ENCODE peak calls at places on chromosomes 12 and 14, in five cellular contexts. H, S, L, J and Y are unnamed samples.

GRCh38 chr12:9590441-9590840 is 17.3 kb downstream of the KLRB1 start:
- DNase-seq in J (no peak), H (no peak), L (no peak), S (no peak), Y (no peak)

GRCh38 chr14:60721331-60722162 is 2.6 kb downstream of the SIX4 start:
- DNase-seq in L (no peak), S (peak; percentile 68), H (peak; percentile 37), J (peak; percentile 61), Y (peak; percentile 84)

GRCh38 chr14:77036484-77037337 is 8.2 kb upstream of the IRF2BPL start:
- DNase-seq in S (no peak), H (no peak), J (no peak), L (no peak), Y (no peak)

GRCh38 chr12:64824500-64825142 is at the start of gene TBC1D30:
- DNase-seq in L (no peak), J (peak; percentile 42), S (no peak), H (no peak), Y (peak; percentile 2)

GRCh38 chr12:29673346-29673745 is 110.4 kb downstream of the TMTC1 start:
- DNase-seq in H (no peak), J (no peak), L (no peak), S (peak; percentile 44), Y (peak; percentile 71)

GRCh38 chr12:105018001-105018400 is 31.9 kb downstream of the NOPCHAP1 start:
- DNase-seq in J (no peak), H (no peak), S (peak; percentile 21), L (no peak), Y (peak; percentile 2)

GRCh38 chr12:65015850-65016249 is 105.3 kb downstream of the WIF1 start:
- DNase-seq in J (no peak), S (no peak), L (no peak), H (no peak), Y (no peak)

GRCh38 chr14:55767291-55767690 is 187.3 kb downstream of the KTN1 start:
- DNase-seq in J (no peak), L (no peak), H (no peak), S (no peak), Y (no peak)

GRCh38 chr12:8445731-8446130 is 10.0 kb upstream of the CLEC6A start:
- DNase-seq in H (no peak), J (no peak), S (no peak), L (no peak), Y (no peak)

GRCh38 chr12:130161261-130162231 is 718 bp upstream of the FZD10 start:
- DNase-seq in J (no peak), L (peak; percentile 27), H (peak; percentile 20), S (peak; percentile 5), Y (no peak)

GRCh38 chr12:124928095-124928911 is 13.9 kb upstream of the UBC start:
- DNase-seq in S (peak; percentile 95), J (no peak), L (peak; percentile 75), H (peak; percentile 63), Y (peak; percentile 91)

GRCh38 chr12:52645982-52646381 is 6.0 kb downstream of the KRT2 start:
- DNase-seq in H (no peak), J (peak; percentile 32), L (no peak), S (no peak), Y (no peak)

GRCh38 chr12:124938606-124939427 is 24.4 kb upstream of the UBC start:
- DNase-seq in H (peak; percentile 59), J (no peak), L (peak; percentile 57), S (peak; percentile 91), Y (peak; percentile 88)

GRCh38 chr14:51368721-51369163 is 128.7 kb downstream of the TMX1 start:
- DNase-seq in J (no peak), S (peak; percentile 95), L (no peak), H (no peak), Y (peak; percentile 89)

GRCh38 chr14:39318574-39318973 is 84.9 kb downstream of the MIA2 start:
- DNase-seq in J (no peak), H (no peak), S (peak; percentile 23), L (no peak), Y (peak; percentile 23)

GRCh38 chr14:100484531-100485267 is 102.5 kb downstream of the BEGAIN start:
- DNase-seq in S (no peak), J (no peak), H (no peak), L (no peak), Y (no peak)

GRCh38 chr12:104499207-104499606 is 42.5 kb downstream of the CHST11 start:
- DNase-seq in J (no peak), H (no peak), L (no peak), S (no peak), Y (no peak)

GRCh38 chr14:98888281-98888680 is 383.7 kb downstream of the BCL11B start:
- DNase-seq in L (no peak), H (no peak), J (no peak), S (no peak), Y (no peak)

GRCh38 chr14:58899317-58899713 is 261.6 kb downstream of the DACT1 start:
- DNase-seq in L (no peak), J (no peak), S (peak; percentile 85), H (no peak), Y (peak; percentile 92)

GRCh38 chr12:94126067-94126466 is 22.3 kb upstream of the PLXNC1 start:
- DNase-seq in S (no peak), J (no peak), L (no peak), H (no peak), Y (no peak)

GRCh38 chr14:102659797-102660196 is 67.3 kb downstream of the RCOR1 start:
- DNase-seq in J (peak; percentile 43), L (no peak), S (peak; percentile 76), H (no peak), Y (peak; percentile 75)

GRCh38 chr12:76409074-76409473 is 60.9 kb upstream of the BBS10 start:
- DNase-seq in L (no peak), S (no peak), J (no peak), H (no peak), Y (no peak)

GRCh38 chr14:89015016-89015415 is 190.6 kb downstream of the TTC8 start:
- DNase-seq in J (no peak), H (no peak), L (no peak), S (peak; percentile 37), Y (no peak)

GRCh38 chr12:108861878-108862587 is 4.7 kb upstream of the SSH1 start:
- DNase-seq in L (peak; percentile 38), S (no peak), H (no peak), J (peak; percentile 90), Y (no peak)

GRCh38 chr14:22866874-22867273 is 4.7 kb upstream of the LRP10 start:
- DNase-seq in J (no peak), H (no peak), S (no peak), L (no peak), Y (no peak)

GRCh38 chr14:57712101-57712500 is 153.8 kb downstream of the SLC35F4 start:
- DNase-seq in H (no peak), L (no peak), S (peak; percentile 20), J (no peak), Y (no peak)

GRCh38 chr12:46915082-46915481 is 89.3 kb upstream of the SLC38A4 start:
- DNase-seq in J (no peak), S (peak; percentile 96), L (peak; percentile 20), H (no peak), Y (peak; percentile 90)

GRCh38 chr14:95452176-95452889 is 64.1 kb downstream of the SYNE3 start:
- DNase-seq in S (no peak), L (no peak), J (peak; percentile 40), H (no peak), Y (no peak)

GRCh38 chr14:65849558-65849957 is 437.0 kb downstream of the FUT8 start:
- DNase-seq in J (peak; percentile 9), L (no peak), S (no peak), H (no peak), Y (no peak)

DNA sequence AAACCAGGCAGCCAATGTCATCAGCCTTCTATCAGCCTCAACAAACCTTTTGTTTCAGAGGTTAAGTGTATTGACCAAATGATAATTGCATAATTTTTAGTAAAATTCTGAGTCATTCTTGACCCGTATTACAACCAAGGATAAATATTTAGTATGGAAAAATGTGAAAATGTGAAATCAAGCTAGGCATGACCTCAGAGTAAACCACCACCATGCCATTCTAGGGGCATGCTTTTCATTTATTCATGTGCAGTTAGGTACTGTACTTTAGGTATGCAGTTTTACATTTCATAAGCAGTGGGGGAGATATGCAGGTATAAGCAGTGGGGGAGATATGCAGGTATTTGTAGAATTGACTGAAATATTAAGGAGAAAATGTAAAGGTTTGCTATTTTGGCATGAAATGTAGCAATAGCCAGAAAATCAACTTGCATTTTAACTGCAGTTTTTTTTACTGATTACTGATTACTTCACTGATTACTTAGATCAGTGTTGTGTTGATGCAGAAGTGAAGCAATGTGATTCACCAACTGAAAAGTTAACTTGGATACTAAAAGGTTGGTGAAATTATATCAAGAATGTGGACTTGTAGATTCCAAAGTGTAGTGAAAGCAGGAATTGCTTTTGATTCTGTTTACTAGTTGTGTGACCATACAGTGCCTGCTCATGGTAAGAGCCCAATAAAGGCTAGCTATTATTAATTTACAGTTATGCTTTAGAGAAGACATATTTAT is 184.2 kb downstream of the ESR2 start:
- DNase-seq in L (no peak), H (no peak), S (peak; percentile 23), J (peak; percentile 2), Y (peak; percentile 49)
- TF ChIP-seq CTCF in L (no peak), H (no peak), S (no peak), J (no peak), Y (no peak)

GRCh38 chr14:92348154-92348553 is 25.2 kb downstream of the SLC24A4 start:
- DNase-seq in S (no peak), H (no peak), L (no peak), J (no peak), Y (no peak)

GRCh38 chr14:92353447-92353846 is 30.5 kb downstream of the SLC24A4 start:
- DNase-seq in H (no peak), L (no peak), S (peak; percentile 5), J (no peak), Y (no peak)

GRCh38 chr14:92356677-92357076 is 33.7 kb downstream of the SLC24A4 start:
- DNase-seq in S (no peak), J (no peak), H (no peak), L (no peak), Y (no peak)

GRCh38 chr14:92351750-92352149 is 28.8 kb downstream of the SLC24A4 start:
- DNase-seq in H (no peak), S (no peak), L (no peak), J (no peak), Y (no peak)

GRCh38 chr14:92352158-92352985 is 29.4 kb downstream of the SLC24A4 start:
- DNase-seq in L (no peak), J (peak; percentile 70), S (peak; percentile 46), H (no peak), Y (no peak)
- TF ChIP-seq CTCF in L (no peak), J (peak; percentile 73), S (peak; percentile 46), H (no peak), Y (peak; percentile 27)

DNA sequence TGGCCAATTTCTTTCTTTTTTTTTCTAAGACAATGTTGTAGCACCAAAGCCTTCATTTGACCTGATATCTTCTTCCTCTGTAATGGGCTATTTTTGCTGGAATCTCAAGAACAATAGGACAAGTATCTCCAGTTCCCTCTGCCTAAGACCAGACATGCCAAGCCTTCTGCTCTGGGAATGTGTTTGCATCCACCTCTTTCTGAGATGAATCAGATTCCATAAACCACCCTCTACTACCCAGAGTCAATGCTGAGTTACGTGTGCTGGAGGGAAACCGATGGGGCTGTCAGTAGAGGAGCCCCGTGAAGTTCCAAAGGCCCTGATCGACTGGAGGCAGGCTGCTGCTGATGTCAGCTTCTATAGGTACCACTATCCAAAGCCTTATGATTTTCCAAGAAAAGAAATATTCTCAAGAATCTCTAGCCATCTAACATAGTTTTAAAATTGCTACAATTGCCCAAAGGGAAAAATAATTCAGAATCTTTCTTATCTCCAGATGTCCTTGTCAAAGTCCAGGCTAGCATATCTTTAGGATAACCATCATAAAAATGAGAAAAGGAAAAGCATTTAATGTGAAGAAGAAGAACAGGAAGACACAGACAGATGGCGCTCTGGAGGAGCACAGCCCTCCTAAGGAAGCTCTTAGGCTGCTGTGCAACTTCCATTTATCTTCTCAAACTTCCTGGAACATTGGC is 101.9 kb downstream of the SLC8A3 start:
- DNase-seq in S (peak; percentile 56), H (no peak), J (peak; percentile 46), L (no peak), Y (peak; percentile 54)
- TF ChIP-seq CTCF in S (peak; percentile 73), H (peak; percentile 20), J (peak; percentile 51), L (peak; percentile 53), Y (peak; percentile 61)

GRCh38 chr14:105317546-105317945 is 3.0 kb downstream of the PACS2 start:
- DNase-seq in L (peak; percentile 40), J (no peak), S (peak; percentile 60), H (peak; percentile 24), Y (peak; percentile 53)
- TF ChIP-seq CTCF in L (peak; percentile 19), J (no peak), S (peak; percentile 5), H (no peak), Y (peak; percentile 11)